ENCODE peak calls at places on chromosomes 3 and 15, in five cellular contexts. P, U, D, H and T are unnamed samples.

GRCh38 chr15:58498821-58499580 is 67.2 kb downstream of the LIPC start:
- DNase-seq in U (no peak), D (no peak), H (peak), P (peak), T (peak)

GRCh38 chr15:40536501-40536900 is 28.3 kb downstream of the CCDC32 start:
- DNase-seq in P (peak), D (no peak), U (no peak), H (peak), T (peak)

GRCh38 chr15:57769266-57769665 is 62.8 kb downstream of the POLR2M start:
- DNase-seq in H (peak), U (no peak), P (peak), D (no peak), T (peak)

GRCh38 chr3:186997061-186998054 is 67.0 kb downstream of the ST6GAL1 start:
- DNase-seq in P (no peak), U (no peak), H (no peak), D (no peak), T (no peak)

GRCh38 chr3:172606021-172606420 is 82.8 kb upstream of the TNFSF10 start:
- DNase-seq in U (no peak), H (peak), D (no peak), P (no peak), T (peak)

GRCh38 chr15:29451201-29451781 is 181.7 kb upstream of the NSMCE3 start:
- DNase-seq in P (no peak), U (peak), D (no peak), H (no peak), T (no peak)

GRCh38 chr15:80455668-80456442 is 51.7 kb downstream of the ARNT2 start:
- DNase-seq in D (peak), P (peak), U (no peak), H (peak), T (peak)

GRCh38 chr3:98906230-98906629 is 4.7 kb upstream of the DCBLD2 start:
- DNase-seq in P (peak), U (no peak), H (peak), D (no peak), T (peak)

GRCh38 chr3:148360046-148360445 is 337.7 kb upstream of the AGTR1 start:
- DNase-seq in P (peak), D (no peak), U (no peak), H (peak), T (peak)

GRCh38 chr3:134850761-134851160 is 55.7 kb downstream of the EPHB1 start:
- DNase-seq in D (no peak), H (no peak), P (no peak), U (no peak), T (no peak)

GRCh38 chr3:20648921-20649381 is 462.9 kb upstream of the SGO1 start:
- DNase-seq in D (no peak), H (peak), U (no peak), P (peak), T (peak)

GRCh38 chr15:70741107-70741511 is 22.2 kb downstream of the UACA start:
- DNase-seq in U (no peak), H (peak), P (peak), D (no peak), T (peak)

DNA sequence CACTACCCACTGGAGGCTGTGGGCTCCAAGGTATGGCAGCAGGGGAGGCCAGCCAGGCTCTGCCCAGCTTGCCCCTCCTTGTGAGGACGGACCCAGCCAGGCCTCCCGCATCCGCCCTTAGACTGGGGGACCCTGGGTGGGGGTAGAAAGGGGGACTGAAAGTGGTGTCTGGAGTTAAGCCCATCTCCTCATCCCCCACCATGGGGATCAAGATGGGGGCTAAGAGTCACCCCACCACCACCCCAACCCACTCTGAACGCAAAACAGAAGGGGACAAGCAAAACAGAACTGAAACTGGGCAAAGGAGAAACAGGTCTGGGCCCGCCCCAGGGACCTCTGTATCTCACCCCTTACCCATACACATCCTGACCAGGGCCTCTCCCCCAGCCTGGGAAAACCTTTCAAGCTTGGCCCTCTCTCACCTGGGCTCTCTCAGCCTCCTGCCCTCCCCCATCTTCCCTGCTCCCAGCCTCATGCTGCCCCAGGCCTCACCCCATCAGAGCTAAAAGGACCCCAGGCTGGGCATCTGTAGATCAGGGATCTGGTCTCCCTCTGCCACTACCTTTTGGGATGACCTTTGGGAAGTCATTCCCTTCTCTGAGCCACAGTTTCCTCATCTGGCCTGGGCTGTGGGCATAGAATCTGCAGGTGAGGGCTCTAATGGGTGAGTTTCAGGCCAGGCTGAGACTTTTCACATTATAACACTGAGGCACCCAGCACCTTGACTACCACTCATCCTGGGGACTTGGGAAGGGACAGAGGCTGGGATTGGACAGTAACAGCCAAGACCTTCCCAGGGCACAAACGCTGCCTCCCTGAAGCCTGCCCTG is 30.0 kb upstream of the CYP11A1 start:
- DNase-seq in P (no peak), H (no peak), U (no peak), D (no peak), T (no peak)
- H3K4me3 ChIP-seq in P (no peak), H (no peak), U (no peak), D (no peak), T (no peak)

GRCh38 chr3:106728315-106728821 is 648.9 kb upstream of the CCDC54 start:
- DNase-seq in D (no peak), H (peak), U (no peak), P (peak), T (peak)
- H3K4me3 ChIP-seq in D (no peak), H (peak), U (no peak), P (peak), T (peak)

GRCh38 chr15:55742927-55743614 is at the start of gene PRTG:
- DNase-seq in D (no peak), H (peak), P (peak), U (no peak), T (peak)

GRCh38 chr15:55743615-55743978 is 645 bp upstream of the PRTG start:
- DNase-seq in P (no peak), U (no peak), D (no peak), H (no peak), T (no peak)

GRCh38 chr15:55741592-55742497 is 1.1 kb downstream of the PRTG start:
- DNase-seq in D (no peak), H (no peak), U (no peak), P (no peak), T (no peak)

GRCh38 chr15:55742498-55742926 is 440 bp downstream of the PRTG start:
- DNase-seq in P (no peak), U (no peak), D (peak), H (peak), T (peak)

DNA sequence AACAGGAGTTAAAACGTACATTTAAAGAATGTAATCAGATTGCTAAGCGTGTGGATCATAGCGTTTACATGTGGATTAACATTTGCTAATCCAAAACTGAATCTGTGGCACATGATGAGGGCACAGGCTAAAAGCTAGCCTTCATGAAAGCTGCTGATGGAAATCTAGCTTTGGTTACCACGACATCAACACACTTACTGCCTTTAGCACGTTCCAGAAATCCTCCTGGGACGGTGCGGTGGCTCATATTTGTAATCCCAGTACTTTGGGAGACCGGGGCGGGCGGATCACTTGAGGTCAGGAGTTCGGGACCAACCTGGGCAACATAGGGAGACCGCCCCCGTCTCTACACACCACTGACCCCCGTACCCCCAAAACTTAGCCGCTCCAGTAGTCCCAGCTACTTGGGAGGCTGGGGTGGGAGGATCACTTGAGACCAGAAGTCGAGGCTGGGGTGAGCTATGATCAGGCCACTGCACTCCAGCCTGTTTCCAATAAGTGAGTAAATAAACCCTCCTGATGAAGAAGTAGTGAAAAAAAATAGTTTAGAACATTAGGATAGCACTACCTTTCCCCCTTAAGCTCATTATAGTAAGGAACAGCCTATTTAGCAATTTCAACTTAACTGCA is 1.2 kb upstream of the PRTG start:
- DNase-seq in U (no peak), H (no peak), D (no peak), P (no peak), T (no peak)
- H3K4me3 ChIP-seq in U (peak), H (no peak), D (no peak), P (no peak), T (no peak)

GRCh38 chr3:178022599-178022998 is 513.6 kb upstream of the KCNMB2 start:
- DNase-seq in H (peak), D (no peak), U (no peak), P (no peak), T (peak)

DNA sequence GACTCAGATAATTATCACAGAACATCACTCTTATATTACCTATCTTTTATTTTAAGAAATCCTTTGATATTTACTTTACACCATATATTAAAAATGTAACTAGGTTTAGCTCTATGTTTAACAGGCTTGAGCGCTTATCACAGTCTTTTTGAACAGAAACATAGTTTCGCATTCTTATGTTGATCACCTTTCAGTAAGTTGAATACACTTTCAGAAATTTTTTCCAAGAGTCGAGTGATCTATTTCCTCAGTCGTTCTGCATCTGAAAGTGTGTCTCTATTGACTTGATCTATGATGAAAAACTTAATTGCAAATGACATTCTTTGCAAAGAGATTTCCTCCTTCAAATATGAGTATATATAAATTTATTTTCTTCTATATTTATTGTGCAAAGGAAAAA is 516.6 kb upstream of the KCNMB2 start:
- DNase-seq in P (no peak), U (no peak), H (no peak), D (no peak), T (no peak)
- H3K4me3 ChIP-seq in P (no peak), U (no peak), H (no peak), D (no peak), T (no peak)

GRCh38 chr3:53074366-53074696 is 28.5 kb upstream of the SFMBT1 start:
- DNase-seq in D (no peak), H (no peak), P (no peak), U (no peak), T (no peak)

GRCh38 chr3:53071882-53072431 is 26.1 kb upstream of the SFMBT1 start:
- DNase-seq in U (no peak), P (no peak), H (no peak), D (no peak), T (no peak)

GRCh38 chr3:53072653-53073552 is 27.0 kb upstream of the SFMBT1 start:
- DNase-seq in U (peak), P (peak), D (peak), H (peak), T (peak)

GRCh38 chr3:53074761-53075742 is 29.2 kb upstream of the SFMBT1 start:
- DNase-seq in H (no peak), D (no peak), U (no peak), P (no peak), T (no peak)

GRCh38 chr3:53073553-53074365 is 27.9 kb upstream of the SFMBT1 start:
- DNase-seq in U (no peak), P (no peak), D (no peak), H (no peak), T (no peak)
- H3K4me3 ChIP-seq in U (peak), P (no peak), D (peak), H (no peak), T (no peak)